ENCODE peak calls at places on chromosomes 7 and 10, in eight cellular contexts. U is tibial artery; D is astrocyte of the spinal cord; E is vagina; Q is neural progenitor cell; Z is activated CD8-positive, alpha-beta T cell treated with anti-CD3 and anti-CD28 coated beads for 36 hours; T is progenitor cell of endocrine pancreas; A is IMR-90. S is an unnamed sample.

GRCh38 chr7:45292481-45292880 is 134.9 kb downstream of the RAMP3 start:
- DNase-seq in Z (no peak), U (no peak), D (no peak), A (no peak), E (no peak), T (no peak), Q (no peak), S (no peak)

GRCh38 chr10:64762861-64763260 is 1241.7 kb downstream of the REEP3 start:
- DNase-seq in D (no peak), T (no peak), Q (no peak), A (no peak), U (no peak), Z (no peak), E (no peak), S (no peak)

GRCh38 chr7:34143397-34143796 is 238.1 kb downstream of the BMPER start:
- DNase-seq in Z (no peak), T (no peak), U (no peak), D (no peak), E (no peak), A (peak; percentile 75), Q (no peak), S (no peak)

GRCh38 chr7:245574-246295 is 44.2 kb upstream of the FOXL3 start:
- DNase-seq in A (no peak), D (no peak), Q (no peak), U (no peak), T (no peak), E (no peak), Z (no peak), S (no peak)

GRCh38 chr7:135414850-135415439 is 95.0 kb downstream of the CNOT4 start:
- DNase-seq in Z (peak; percentile 73), U (no peak), E (no peak), T (no peak), D (peak; percentile 55), Q (peak; percentile 75), A (peak; percentile 64), S (no peak)

GRCh38 chr7:7672545-7673239 is 32.1 kb downstream of the UMAD1 start:
- DNase-seq in T (no peak), U (no peak), D (no peak), A (no peak), Z (peak; percentile 43), E (no peak), Q (no peak), S (no peak)

GRCh38 chr7:4739528-4739992 is 35.9 kb upstream of the AP5Z1 start:
- DNase-seq in A (peak; percentile 38), T (no peak), U (no peak), D (peak; percentile 75), E (no peak), Q (peak; percentile 27), Z (peak; percentile 68), S (no peak)

GRCh38 chr7:114856625-114857024 is 65.3 kb upstream of the MDFIC start:
- DNase-seq in D (no peak), E (no peak), T (no peak), A (peak; percentile 10), Z (no peak), Q (peak; percentile 39), U (no peak), S (no peak)

GRCh38 chr7:155764432-155764798 is 47.8 kb downstream of the SHH start:
- DNase-seq in Q (no peak), Z (peak; percentile 85), D (no peak), E (no peak), U (no peak), T (no peak), A (no peak), S (peak; percentile 46)

GRCh38 chr10:78464856-78465221 is 431.2 kb downstream of the RPS24 start:
- DNase-seq in Q (no peak), E (peak; percentile 70), U (peak; percentile 43), T (no peak), A (no peak), D (no peak), Z (no peak), S (no peak)

GRCh38 chr10:74822101-74822500 is 4.3 kb upstream of the KAT6B start:
- DNase-seq in T (no peak), U (no peak), Q (no peak), D (no peak), Z (no peak), E (no peak), A (peak; percentile 24), S (no peak)

GRCh38 chr10:60023475-60023874 is 117.1 kb upstream of the CCDC6 start:
- DNase-seq in T (no peak), Z (no peak), A (no peak), Q (no peak), E (no peak), D (no peak), U (no peak), S (no peak)

GRCh38 chr10:79505771-79506351 is 6.5 kb upstream of the EIF5AL1 start:
- DNase-seq in U (no peak), A (no peak), Z (peak; percentile 9), Q (no peak), D (no peak), T (no peak), E (no peak), S (no peak)

GRCh38 chr10:62779487-62780248 is 24.9 kb upstream of the ADO start:
- DNase-seq in Z (peak; percentile 98), Q (no peak), A (peak; percentile 4), T (no peak), E (no peak), D (no peak), U (no peak), S (peak; percentile 70)

GRCh38 chr7:76057813-76058145 is 9.9 kb downstream of the MDH2 start:
- DNase-seq in Q (no peak), U (no peak), A (no peak), E (no peak), D (no peak), Z (no peak), T (no peak), S (no peak)

GRCh38 chr10:15313034-15313433 is 58.1 kb downstream of the FAM171A1 start:
- DNase-seq in U (no peak), Q (no peak), Z (no peak), E (no peak), A (no peak), D (no peak), T (no peak), S (no peak)

GRCh38 chr7:88218836-88219605 is 817 bp downstream of the SRI start:
- DNase-seq in A (peak; percentile 66), E (no peak), T (no peak), D (peak; percentile 69), Q (peak; percentile 62), Z (peak; percentile 47), U (peak; percentile 69), S (peak; percentile 47)

GRCh38 chr7:123622660-123623386 is 21.2 kb downstream of the ASB15 start:
- DNase-seq in E (no peak), U (no peak), T (no peak), Q (no peak), Z (no peak), A (no peak), D (no peak), S (no peak)

GRCh38 chr10:77030915-77031425 is 606.6 kb downstream of the KCNMA1 start:
- DNase-seq in D (no peak), Q (no peak), E (no peak), A (no peak), T (no peak), Z (no peak), U (no peak), S (no peak)

GRCh38 chr10:116798859-116799258 is 50.4 kb upstream of the ENO4 start:
- DNase-seq in U (no peak), D (no peak), Z (no peak), Q (no peak), A (no peak), E (no peak), T (no peak), S (no peak)

GRCh38 chr7:44196450-44196872 is 4.3 kb upstream of the YKT6 start:
- DNase-seq in D (peak; percentile 54), T (no peak), U (no peak), A (peak; percentile 54), E (no peak), Z (peak; percentile 63), Q (peak; percentile 64), S (peak; percentile 70)

GRCh38 chr10:84256510-84257342 is 11.9 kb downstream of the RGR start:
- DNase-seq in A (peak; percentile 51), T (no peak), Z (peak; percentile 76), U (no peak), D (peak; percentile 42), Q (peak; percentile 86), E (peak; percentile 93), S (peak; percentile 66)
- TF ChIP-seq CTCF in A (peak; percentile 68), T (peak; percentile 70), Z (peak; percentile 72), U (peak; percentile 26), D (peak; percentile 73), Q (peak; percentile 84), E (no peak), S (peak; percentile 23)

DNA sequence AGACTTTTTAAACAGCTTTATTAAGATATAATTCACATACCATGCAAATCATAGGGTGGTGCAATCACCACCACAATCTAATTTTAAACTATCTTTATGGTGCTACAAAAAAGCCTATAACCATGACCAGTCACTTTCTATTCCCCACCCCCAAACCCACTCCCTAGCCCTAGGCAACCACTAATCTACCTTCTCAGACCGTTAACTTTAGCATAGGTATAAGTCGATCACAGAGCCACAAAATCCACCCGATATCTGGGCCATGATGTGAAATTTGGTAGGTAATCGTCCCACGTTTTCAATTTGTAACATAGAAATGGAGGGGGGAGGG is 513 bp upstream of the POM121 start:
- DNase-seq in Z (no peak), A (no peak), Q (no peak), U (no peak), D (no peak), T (no peak), E (no peak), S (no peak)
- TF ChIP-seq CTCF in Z (no peak), A (no peak), Q (no peak), U (no peak), D (no peak), T (no peak), E (no peak), S (no peak)

GRCh38 chr10:101073631-101074030 is 11.8 kb downstream of the KAZALD1 start:
- DNase-seq in T (no peak), U (no peak), A (no peak), Q (no peak), E (no peak), Z (no peak), D (no peak), S (no peak)
- TF ChIP-seq CTCF in T (no peak), U (no peak), A (no peak), Q (peak; percentile 33), E (no peak), Z (no peak), D (peak; percentile 17), S (no peak)

DNA sequence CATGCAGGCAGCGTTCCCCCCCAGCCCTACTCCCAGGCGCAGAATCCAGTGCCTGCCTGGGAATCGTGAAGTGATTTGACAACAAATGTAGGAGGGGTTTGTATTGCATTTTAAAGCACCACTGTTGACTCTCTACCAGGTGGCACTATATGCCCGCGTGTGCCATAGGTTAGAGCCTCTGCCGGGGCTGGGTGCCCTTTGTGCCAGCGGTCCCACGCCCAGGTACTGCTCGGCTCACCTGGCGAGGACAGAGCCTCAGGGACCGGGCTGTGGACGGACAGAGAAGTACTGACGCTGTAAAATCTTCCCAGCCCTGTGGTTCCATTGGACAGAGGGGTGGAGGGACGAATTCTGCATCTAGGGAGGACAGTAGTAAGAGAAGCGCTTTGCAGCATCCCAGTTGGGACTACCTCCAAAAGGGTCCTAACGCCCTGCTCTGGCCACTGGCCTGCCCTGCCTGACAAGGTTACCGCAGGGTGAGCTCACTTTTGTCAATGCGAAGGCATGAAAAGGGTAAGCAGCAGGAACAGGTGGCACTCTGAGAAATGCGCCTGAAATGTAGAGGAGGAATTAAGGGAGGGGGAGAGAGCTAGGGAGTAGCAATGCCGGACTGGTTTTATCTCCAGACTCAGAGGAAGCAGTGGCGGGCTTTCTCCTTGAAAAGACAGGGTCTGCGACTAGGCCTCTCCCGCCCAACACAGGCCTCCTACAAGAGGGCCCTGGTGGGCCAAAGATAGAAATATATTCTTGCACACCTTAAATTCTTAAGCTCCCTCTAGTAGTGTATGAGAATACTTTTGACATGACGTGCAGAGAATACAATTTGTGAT is 858 bp upstream of the CACNA2D1 start:
- DNase-seq in E (no peak), T (no peak), D (no peak), U (no peak), A (no peak), Z (no peak), Q (peak; percentile 64), S (no peak)
- TF ChIP-seq CTCF in E (no peak), T (no peak), D (peak; percentile 9), U (no peak), A (no peak), Z (no peak), Q (no peak), S (no peak)